ENCODE peak calls at places on chromosomes 4 and X, in six cellular contexts. U is mucosa of descending colon, D is tibial artery, W is cardiac muscle cell, J is lung, M is astrocyte. N is an unnamed sample.
A peak's percentile ranks its signal among the peaks of the same experiment; 100 is the strongest.

GRCh38 chrX:133668225-133668931 is 253.1 kb upstream of the GPC4 start:
- DNase-seq in U (no peak), D (no peak), W (no peak), J (no peak), M (no peak), N (no peak)

GRCh38 chr4:20075479-20075878 is 176.2 kb upstream of the SLIT2 start:
- DNase-seq in U (no peak), D (no peak), W (no peak), J (no peak), M (no peak), N (no peak)

GRCh38 chrX:130915302-130915701 is 12.3 kb upstream of the ENOX2 start:
- DNase-seq in U (no peak), D (no peak), W (no peak), J (no peak), M (no peak), N (no peak)

GRCh38 chr4:93825551-93826216 is 2.9 kb upstream of the ATOH1 start:
- DNase-seq in U (no peak), D (no peak), W (no peak), J (no peak), M (no peak), N (no peak)

GRCh38 chr4:182748283-182748682 is 168.9 kb downstream of the DCTD start:
- DNase-seq in U (no peak), D (no peak), W (no peak), J (no peak), M (no peak), N (no peak)

GRCh38 chr4:186554890-186555827 is at the start of gene MTNR1A:
- DNase-seq in U (peak; percentile 62), D (no peak), W (peak; percentile 63), J (no peak), M (peak; percentile 5), N (no peak)

GRCh38 chrX:113305496-113305895 is 464.9 kb upstream of the AMOT start:
- DNase-seq in U (no peak), D (no peak), W (no peak), J (no peak), M (peak; percentile 85), N (no peak)

GRCh38 chr4:8346838-8347605 is 77.5 kb downstream of the HTRA3 start:
- DNase-seq in U (no peak), D (peak; percentile 9), W (no peak), J (no peak), M (no peak), N (no peak)

GRCh38 chr4:180717451-180717850 is 1525.8 kb upstream of the TENM3 start:
- DNase-seq in U (no peak), D (no peak), W (no peak), J (no peak), M (no peak), N (no peak)

GRCh38 chrX:134480061-134480460 is 20.1 kb downstream of the HPRT1 start:
- DNase-seq in U (no peak), D (no peak), W (no peak), J (no peak), M (no peak), N (no peak)

GRCh38 chrX:9644335-9644734 is 121.3 kb downstream of the GPR143 start:
- DNase-seq in U (no peak), D (no peak), W (no peak), J (no peak), M (no peak), N (no peak)

GRCh38 chr4:26992657-26993361 is 132.2 kb downstream of the STIM2 start:
- DNase-seq in U (no peak), D (peak; percentile 24), W (peak; percentile 21), J (no peak), M (peak; percentile 94), N (no peak)

GRCh38 chr4:158949094-158949493 is 153.8 kb upstream of the RAPGEF2 start:
- DNase-seq in U (no peak), D (no peak), W (no peak), J (no peak), M (peak; percentile 47), N (no peak)

GRCh38 chr4:16818005-16818404 is 80.4 kb downstream of the LDB2 start:
- DNase-seq in U (no peak), D (no peak), W (no peak), J (no peak), M (no peak), N (no peak)

GRCh38 chrX:72169008-72169728 is 12.4 kb upstream of the PIN4 start:
- DNase-seq in U (no peak), D (no peak), W (no peak), J (no peak), M (no peak), N (no peak)

GRCh38 chr4:3174371-3175338 is 74.3 kb upstream of the MSANTD1 start:
- DNase-seq in U (no peak), D (no peak), W (peak; percentile 64), J (no peak), M (no peak), N (no peak)

GRCh38 chrX:154408659-154409221 is 314 bp downstream of the DNASE1L1 start:
- DNase-seq in U (no peak), D (no peak), W (no peak), J (no peak), M (no peak), N (no peak)

GRCh38 chrX:112513154-112513553 is 166.6 kb downstream of the LHFPL1 start:
- DNase-seq in U (no peak), D (no peak), W (no peak), J (no peak), M (peak; percentile 33), N (peak; percentile 52)

GRCh38 chr4:82592639-82593038 is 30.9 kb upstream of the TMEM150C start:
- DNase-seq in U (no peak), D (no peak), W (no peak), J (no peak), M (no peak), N (no peak)

GRCh38 chr4:127244515-127244914 is 388.2 kb upstream of the INTU start:
- DNase-seq in U (no peak), D (no peak), W (no peak), J (no peak), M (peak; percentile 9), N (no peak)

GRCh38 chrX:7570432-7571009 is 272.4 kb upstream of the VCX start:
- DNase-seq in U (no peak), D (no peak), W (no peak), J (no peak), M (no peak), N (no peak)

GRCh38 chrX:135985123-135985973 is at the start of gene SLC9A6:
- DNase-seq in U (peak; percentile 85), D (peak; percentile 56), W (peak; percentile 82), J (peak; percentile 65), M (no peak), N (peak; percentile 76)

GRCh38 chr4:77358315-77358928 is 201.4 kb downstream of the CCNG2 start:
- DNase-seq in U (no peak), D (no peak), W (peak; percentile 64), J (no peak), M (no peak), N (no peak)

GRCh38 chrX:71815121-71815905 is 52.2 kb downstream of the CXorf49B start:
- DNase-seq in U (no peak), D (no peak), W (no peak), J (no peak), M (no peak), N (no peak)

DNA sequence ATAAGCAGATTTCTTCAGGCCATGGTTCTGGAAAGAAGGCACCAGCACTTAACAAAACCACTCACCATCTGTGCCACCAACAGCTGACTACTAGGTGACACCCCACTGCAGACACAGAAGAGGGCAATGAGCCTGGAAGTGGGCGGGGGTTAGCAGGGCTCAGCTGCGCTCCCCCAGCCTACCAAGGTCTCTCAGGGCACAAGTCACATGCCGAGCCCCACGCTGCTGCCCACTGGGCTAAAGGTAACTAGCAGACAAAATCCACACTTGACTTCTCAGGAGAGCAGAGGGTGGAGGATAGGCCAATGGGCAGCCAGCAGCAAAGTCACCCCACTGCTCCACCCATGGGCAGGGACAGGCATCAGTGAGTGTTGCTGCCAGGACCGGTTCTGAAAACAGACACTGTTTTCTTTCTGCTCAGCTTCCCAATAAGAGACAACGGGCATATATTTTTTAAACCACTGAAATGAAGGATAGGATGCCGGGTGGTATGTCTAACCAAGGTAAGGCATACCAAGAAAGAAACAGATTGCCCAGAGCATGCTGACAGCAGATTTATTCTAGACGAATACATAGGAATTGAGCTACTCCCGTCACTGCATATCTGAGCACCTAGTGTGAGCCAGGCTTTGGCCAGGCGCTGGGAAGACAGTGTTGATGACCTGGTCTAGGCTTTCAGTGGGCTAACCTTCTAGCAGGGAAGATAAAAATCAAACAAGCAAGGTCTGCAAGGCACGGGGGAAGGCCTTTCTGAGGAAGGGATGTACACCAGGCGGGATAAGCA is 20.1 kb downstream of the ACSL1 start:
- DNase-seq in U (peak; percentile 84), D (no peak), W (no peak), J (peak; percentile 83), M (no peak), N (no peak)
- TF ChIP-seq CTCF in U (no peak), D (no peak), W (no peak), J (no peak), M (no peak), N (no peak)

GRCh38 chrX:1491851-1492349 is 39.2 kb upstream of the ASMTL start:
- DNase-seq in U (no peak), D (no peak), W (peak; percentile 14), J (no peak), M (no peak), N (peak; percentile 64)
- H3K4me1 ChIP-seq in U (no peaks in the 10 kb centered on the region), D (no peaks in the 10 kb centered on the region), W (no peaks in the 10 kb centered on the region), J (peaks cover 4% of the 10 kb centered on the region), M (no peaks in the 10 kb centered on the region), N (no peaks in the 10 kb centered on the region)

DNA sequence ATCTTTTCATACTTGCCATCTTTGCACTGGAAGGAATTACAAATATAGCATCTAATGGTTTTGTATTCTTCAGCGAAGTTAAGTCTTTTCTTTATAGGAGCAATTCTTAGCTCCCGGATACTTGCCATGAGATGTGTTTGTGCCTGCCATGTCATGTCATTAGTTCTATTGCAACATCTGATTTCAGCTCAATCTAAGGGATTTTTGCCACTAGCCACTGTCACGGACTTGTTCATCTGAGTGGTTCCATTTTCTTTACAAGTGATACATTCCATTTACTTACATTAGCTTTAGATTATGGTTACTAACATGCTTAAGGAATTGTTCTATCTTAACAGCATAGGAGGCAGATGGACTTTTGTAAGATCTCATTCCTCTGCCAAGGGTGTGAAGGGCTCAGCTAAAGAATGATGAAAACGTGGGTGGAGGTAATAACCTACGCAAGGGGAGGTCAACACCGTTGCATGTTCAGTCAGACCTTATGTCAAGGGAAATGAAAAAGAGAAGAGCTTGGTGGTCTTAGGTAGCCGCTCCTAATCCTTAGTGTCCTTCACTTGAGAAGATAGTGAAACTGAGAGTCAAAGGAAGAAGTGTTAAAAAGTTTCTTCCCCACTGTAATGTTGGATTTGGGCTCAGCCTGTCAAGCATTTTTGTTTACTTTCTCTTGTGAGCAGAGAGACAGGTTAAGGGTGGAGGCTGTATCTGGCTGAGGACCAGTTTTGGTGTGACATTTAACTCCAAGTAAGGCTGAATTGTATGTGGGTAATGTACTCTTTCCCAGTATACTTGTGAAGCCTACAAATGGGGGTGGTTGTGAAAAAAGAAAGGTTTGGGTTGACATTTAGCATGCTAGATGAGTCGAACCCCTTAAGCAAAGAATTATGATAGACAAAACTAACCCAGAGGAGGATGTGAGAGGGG is 3.6 kb upstream of the KLHL2 start:
- DNase-seq in U (no peak), D (no peak), W (no peak), J (no peak), M (no peak), N (no peak)
- TF ChIP-seq CTCF in U (no peak), D (no peak), W (no peak), J (no peak), M (no peak), N (no peak)

DNA sequence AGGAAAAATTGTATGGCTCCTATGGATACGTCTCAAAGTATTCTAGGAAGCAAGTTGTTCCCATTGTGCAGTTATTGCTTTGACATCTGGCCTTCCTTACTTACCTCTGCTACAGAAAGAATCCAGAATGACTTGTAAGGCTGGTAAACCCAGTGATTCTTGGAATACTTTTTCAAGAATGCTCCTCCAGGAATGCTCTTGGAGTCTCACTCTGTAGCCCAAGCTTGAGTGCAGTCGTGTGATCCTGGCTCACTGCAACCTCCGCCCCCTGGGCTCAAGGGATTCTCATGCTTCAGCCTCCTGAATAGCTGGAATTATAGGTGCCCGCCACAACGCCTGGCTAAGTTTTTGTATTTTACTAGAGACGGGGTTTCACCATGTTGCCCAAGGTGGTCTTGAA is 38.1 kb downstream of the GAB1 start:
- DNase-seq in U (no peak), D (no peak), W (no peak), J (no peak), M (no peak), N (peak; percentile 31)
- H3K4me1 ChIP-seq in U (peaks cover 9% of the 10 kb centered on the region), D (peaks cover 74% of the 10 kb centered on the region), W (peaks cover 40% of the 10 kb centered on the region), J (peaks cover 12% of the 10 kb centered on the region), M (no peaks in the 10 kb centered on the region), N (peaks cover 39% of the 10 kb centered on the region)

N was measured in Caco-2.